ENCODE peak calls at places on chromosome 20, in four cellular contexts. K is stimulated activated naive CD8-positive, alpha-beta T cell treated with anti-CD3 and anti-CD28 coated beads, Interleukin-15, Interleukin-2, amounts not matched to agents 100 U/mL and 50 U/mL, for 24 hours; Y is amygdala; J is hepatic stellate cell. B is an unnamed sample.

GRCh38 chr20:47666304-47666703 is 119.0 kb downstream of the SULF2 start:
- DNase-seq in K (no peak), Y (no peak), J (no peak), B (no peak)

GRCh38 chr20:35368616-35369423 is 43.0 kb downstream of the UQCC1 start:
- DNase-seq in K (no peak), Y (peak), J (no peak), B (no peak)

GRCh38 chr20:25274481-25274880 is 26.6 kb downstream of the PYGB start:
- DNase-seq in K (no peak), Y (no peak), J (no peak), B (no peak)

GRCh38 chr20:13857304-13857703 is 72.5 kb downstream of the NDUFAF5 start:
- DNase-seq in K (no peak), Y (peak), J (no peak), B (no peak)

GRCh38 chr20:53950031-53950430 is 120.4 kb downstream of the BCAS1 start:
- DNase-seq in K (no peak), Y (no peak), J (no peak), B (no peak)

GRCh38 chr20:25275813-25276532 is 28.1 kb downstream of the PYGB start:
- DNase-seq in K (no peak), Y (no peak), J (no peak), B (no peak)

GRCh38 chr20:6142348-6142993 is 19.6 kb upstream of the FERMT1 start:
- DNase-seq in K (peak), Y (peak), J (peak), B (peak)

GRCh38 chr20:41174373-41174772 is 37.0 kb downstream of the PLCG1 start:
- DNase-seq in K (no peak), Y (no peak), J (no peak), B (no peak)

GRCh38 chr20:11952621-11953020 is 34.9 kb downstream of the BTBD3 start:
- DNase-seq in K (no peak), Y (no peak), J (no peak), B (no peak)

GRCh38 chr20:35263609-35264223 is 14.2 kb downstream of the MMP24OS start:
- DNase-seq in K (no peak), Y (no peak), J (no peak), B (no peak)

GRCh38 chr20:62182469-62183425 is at the start of gene MTG2:
- DNase-seq in K (peak), Y (peak), J (peak), B (peak)

GRCh38 chr20:55961351-55962320 is 43.7 kb downstream of the CBLN4 start:
- DNase-seq in K (no peak), Y (no peak), J (no peak), B (no peak)

GRCh38 chr20:31845300-31845863 is at the start of gene FOXS1:
- DNase-seq in K (no peak), Y (peak), J (peak), B (no peak)

GRCh38 chr20:21509597-21510331 is 4.1 kb downstream of the NKX2-2 start:
- DNase-seq in K (no peak), Y (peak), J (peak), B (no peak)

GRCh38 chr20:62551408-62552323 is 75.9 kb upstream of the GATA5 start:
- DNase-seq in K (no peak), Y (no peak), J (no peak), B (no peak)

GRCh38 chr20:51275181-51275580 is 252.3 kb upstream of the KCNG1 start:
- DNase-seq in K (no peak), Y (no peak), J (no peak), B (no peak)

GRCh38 chr20:25533920-25534700 is 51.2 kb downstream of the NINL start:
- DNase-seq in K (no peak), Y (no peak), J (no peak), B (no peak)

GRCh38 chr20:34956041-34956458 is 382 bp downstream of the MYH7B start:
- DNase-seq in K (no peak), Y (no peak), J (no peak), B (no peak)

GRCh38 chr20:1533059-1533458 is 24.4 kb downstream of the SIRPD start:
- DNase-seq in K (no peak), Y (no peak), J (no peak), B (no peak)

GRCh38 chr20:61589055-61589385 is 337.0 kb downstream of the CDH4 start:
- DNase-seq in K (no peak), Y (no peak), J (peak), B (peak)

GRCh38 chr20:57757767-57758166 is 48.0 kb upstream of the PMEPA1 start:
- DNase-seq in K (no peak), Y (no peak), J (no peak), B (no peak)

GRCh38 chr20:4844766-4845465 is 123.2 kb downstream of the PRND start:
- DNase-seq in K (no peak), Y (no peak), J (no peak), B (no peak)

GRCh38 chr20:44979090-44979621 is 12.8 kb downstream of the STK4 start:
- DNase-seq in K (peak), Y (no peak), J (peak), B (no peak)

GRCh38 chr20:5114403-5114802 is 5.4 kb downstream of the PCNA start:
- DNase-seq in K (no peak), Y (no peak), J (no peak), B (no peak)

GRCh38 chr20:64226686-64227576 is 28.6 kb upstream of the PCMTD2 start:
- DNase-seq in K (no peak), Y (no peak), J (no peak), B (no peak)

GRCh38 chr20:47272893-47273590 is 83.5 kb downstream of the ZMYND8 start:
- DNase-seq in K (peak), Y (peak), J (peak), B (no peak)

GRCh38 chr20:19815553-19815991 is 57.5 kb downstream of the RIN2 start:
- DNase-seq in K (peak), Y (no peak), J (peak), B (peak)

GRCh38 chr20:63737940-63738686 is 1.5 kb upstream of the SLC2A4RG start:
- DNase-seq in K (peak), Y (no peak), J (no peak), B (no peak)

GRCh38 chr20:62327726-62328495 is 25.1 kb downstream of the ADRM1 start:
- DNase-seq in K (no peak), Y (no peak), J (no peak), B (no peak)

GRCh38 chr20:57392512-57393271 is 1.5 kb downstream of the RBM38 start:
- DNase-seq in K (peak), Y (no peak), J (no peak), B (no peak)

GRCh38 chr20:57388953-57389694 is 2.1 kb upstream of the RBM38 start:
- DNase-seq in K (peak), Y (peak), J (peak), B (no peak)

GRCh38 chr20:61178431-61179080 is 73.5 kb upstream of the CDH4 start:
- DNase-seq in K (no peak), Y (no peak), J (no peak), B (no peak)

GRCh38 chr20:32009564-32009963 is 674 bp upstream of the CCM2L start:
- DNase-seq in K (no peak), Y (no peak), J (no peak), B (no peak)

GRCh38 chr20:63969851-63970713 is at the start of gene ZNF512B:
- DNase-seq in K (peak), Y (peak), J (peak), B (no peak)

GRCh38 chr20:37901667-37902503 is 1.0 kb upstream of the VSTM2L start:
- DNase-seq in K (no peak), Y (no peak), J (no peak), B (no peak)

GRCh38 chr20:64196831-64197418 is 32.7 kb downstream of the MYT1 start:
- DNase-seq in K (no peak), Y (no peak), J (no peak), B (no peak)

GRCh38 chr20:11852189-11852588 is 65.5 kb upstream of the BTBD3 start:
- DNase-seq in K (no peak), Y (no peak), J (no peak), B (no peak)

GRCh38 chr20:38067717-38068365 is 34.3 kb downstream of the RPRD1B start:
- DNase-seq in K (no peak), Y (no peak), J (no peak), B (no peak)

B was measured in retinal pigment epithelial cell.